ENCODE peak calls at places on chromosomes 4 and X, in nine cellular contexts. L, U, S, E, X, G, R, V and A are unnamed samples.

GRCh38 chr4:137106733-137107132 is 425.6 kb downstream of the PCDH18 start:
- DNase-seq in L (no peak), U (no peak), S (no peak), E (no peak), X (no peak), G (no peak), R (no peak), V (no peak), A (no peak)

GRCh38 chr4:177369372-177369771 is 59.7 kb downstream of the NEIL3 start:
- DNase-seq in L (peak), U (no peak), S (no peak), E (peak), X (no peak), G (no peak), R (no peak), V (peak), A (no peak)

GRCh38 chr4:120842046-120842445 is 80.5 kb downstream of the PRDM5 start:
- DNase-seq in L (peak), U (no peak), S (no peak), E (peak), X (no peak), G (peak), R (no peak), V (peak), A (no peak)

GRCh38 chrX:105313596-105313995 is 93.1 kb upstream of the TEX13A start:
- DNase-seq in L (no peak), U (no peak), S (no peak), E (no peak), X (no peak), G (no peak), R (no peak), V (no peak), A (no peak)

GRCh38 chr4:101232074-101232776 is 115.1 kb downstream of the PPP3CA start:
- DNase-seq in L (peak), U (peak), S (no peak), E (peak), X (peak), G (no peak), R (no peak), V (peak), A (peak)

GRCh38 chr4:7777871-7778523 is 161.7 kb downstream of the AFAP1 start:
- DNase-seq in L (no peak), U (no peak), S (no peak), E (peak), X (peak), G (no peak), R (no peak), V (no peak), A (no peak)

GRCh38 chr4:16757080-16757521 is 141.3 kb downstream of the LDB2 start:
- DNase-seq in L (peak), U (no peak), S (no peak), E (no peak), X (no peak), G (no peak), R (no peak), V (peak), A (no peak)

GRCh38 chr4:154082760-154083530 is 294.1 kb upstream of the SFRP2 start:
- DNase-seq in L (no peak), U (peak), S (no peak), E (no peak), X (no peak), G (no peak), R (no peak), V (peak), A (no peak)

GRCh38 chrX:125694171-125694570 is 374.5 kb downstream of the TEX13C start:
- DNase-seq in L (no peak), U (no peak), S (no peak), E (no peak), X (no peak), G (no peak), R (no peak), V (no peak), A (no peak)

GRCh38 chr4:5923306-5923830 is 30.5 kb upstream of the CRMP1 start:
- DNase-seq in L (no peak), U (no peak), S (no peak), E (no peak), X (no peak), G (no peak), R (no peak), V (no peak), A (no peak)

GRCh38 chr4:55372259-55372658 is 23.5 kb upstream of the TMEM165 start:
- DNase-seq in L (no peak), U (no peak), S (no peak), E (peak), X (no peak), G (no peak), R (no peak), V (peak), A (no peak)

GRCh38 chr4:140571620-140572019 is 2.9 kb upstream of the UCP1 start:
- DNase-seq in L (no peak), U (no peak), S (no peak), E (no peak), X (no peak), G (no peak), R (no peak), V (no peak), A (no peak)

GRCh38 chr4:183747931-183748664 is 89.0 kb downstream of the TRAPPC11 start:
- DNase-seq in L (no peak), U (no peak), S (no peak), E (no peak), X (no peak), G (no peak), R (peak), V (no peak), A (no peak)

GRCh38 chr4:179110356-179110755 is 1668.1 kb upstream of the AGA start:
- DNase-seq in L (peak), U (peak), S (no peak), E (peak), X (no peak), G (no peak), R (peak), V (peak), A (no peak)

GRCh38 chr4:4507923-4508322 is 33.9 kb downstream of the STX18 start:
- DNase-seq in L (no peak), U (no peak), S (no peak), E (peak), X (no peak), G (no peak), R (no peak), V (no peak), A (no peak)

GRCh38 chrX:56033495-56034180 is 198.5 kb upstream of the KLF8 start:
- DNase-seq in L (no peak), U (no peak), S (no peak), E (no peak), X (no peak), G (no peak), R (no peak), V (no peak), A (no peak)

GRCh38 chr4:1599491-1600210 is 84.5 kb downstream of the FAM53A start:
- DNase-seq in L (no peak), U (no peak), S (no peak), E (no peak), X (no peak), G (no peak), R (no peak), V (no peak), A (no peak)

GRCh38 chr4:115664285-115664684 is 550.9 kb upstream of the NDST4 start:
- DNase-seq in L (no peak), U (no peak), S (no peak), E (no peak), X (no peak), G (no peak), R (no peak), V (no peak), A (no peak)

GRCh38 chrX:18929775-18930174 is 54.1 kb downstream of the PHKA2 start:
- DNase-seq in L (no peak), U (no peak), S (no peak), E (no peak), X (no peak), G (no peak), R (no peak), V (no peak), A (no peak)

GRCh38 chr4:110641218-110641617 is 18.3 kb upstream of the PITX2 start:
- DNase-seq in L (no peak), U (no peak), S (no peak), E (no peak), X (no peak), G (no peak), R (no peak), V (no peak), A (no peak)

GRCh38 chr4:110640608-110641007 is 17.7 kb upstream of the PITX2 start:
- DNase-seq in L (no peak), U (no peak), S (no peak), E (no peak), X (no peak), G (no peak), R (no peak), V (no peak), A (no peak)

GRCh38 chr4:110643096-110643495 is 20.2 kb upstream of the PITX2 start:
- DNase-seq in L (no peak), U (no peak), S (no peak), E (no peak), X (no peak), G (no peak), R (no peak), V (no peak), A (no peak)

GRCh38 chr4:110639207-110640092 is 16.6 kb upstream of the PITX2 start:
- DNase-seq in L (no peak), U (no peak), S (no peak), E (no peak), X (no peak), G (no peak), R (no peak), V (no peak), A (no peak)

DNA sequence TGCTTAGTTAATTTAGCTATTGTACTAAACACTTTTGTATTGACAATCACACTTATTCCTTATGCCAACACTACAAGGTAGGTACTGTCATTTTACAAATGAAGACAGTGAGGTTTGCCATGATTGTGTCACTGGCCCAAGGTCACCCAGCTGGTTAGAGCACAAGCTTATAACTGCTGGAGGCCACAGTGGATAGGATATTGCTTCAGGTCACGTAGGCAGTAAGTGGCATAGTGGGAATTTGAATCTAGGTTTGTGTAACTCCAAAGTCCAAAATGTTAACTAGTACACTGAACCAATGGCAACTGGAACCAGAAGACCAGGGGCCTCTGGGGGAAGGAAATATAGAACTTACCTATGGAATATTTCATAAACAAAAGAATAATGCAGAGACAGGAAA is 21.1 kb upstream of the PITX2 start:
- DNase-seq in L (no peak), U (no peak), S (no peak), E (no peak), X (no peak), G (no peak), R (no peak), V (no peak), A (no peak)
- TF ChIP-seq CTCF in L (no peak), U (no peak), S (no peak), E (no peak), X (no peak), G (no peak), R (no peak), V (no peak), A (no peak)

DNA sequence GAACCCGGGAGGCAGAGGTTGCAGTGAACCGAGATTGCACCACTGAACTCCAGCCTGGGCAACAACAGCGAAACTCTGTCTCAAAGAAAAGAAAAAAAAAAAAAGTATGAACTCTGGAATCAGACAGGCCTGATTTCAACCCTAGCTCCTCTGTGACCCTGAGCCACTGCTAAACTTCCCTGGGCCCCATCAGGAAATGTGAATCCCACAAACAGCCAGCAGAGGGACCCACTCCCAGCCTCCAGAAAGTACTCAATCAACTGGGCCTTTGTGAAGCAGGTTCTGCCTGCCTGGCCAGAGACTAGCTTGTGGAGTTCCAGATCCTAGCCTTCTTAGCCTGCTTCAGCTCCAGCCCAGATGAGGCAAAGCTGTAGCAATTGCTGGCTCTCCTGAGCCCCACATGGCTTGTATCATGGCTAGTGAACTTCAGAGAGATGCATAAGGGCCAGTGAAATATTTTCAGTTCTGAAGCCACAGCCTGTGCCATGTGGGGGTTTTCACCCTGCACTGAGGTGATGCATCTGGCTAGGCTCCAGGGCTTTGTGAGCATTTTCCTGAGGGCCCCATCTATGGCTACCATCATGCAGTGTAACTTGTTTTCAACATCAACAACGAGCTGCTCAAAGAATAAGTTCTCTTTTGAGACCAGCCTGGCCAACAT is 7.2 kb upstream of the IDS start:
- DNase-seq in L (peak), U (peak), S (no peak), E (peak), X (peak), G (no peak), R (no peak), V (peak), A (no peak)
- TF ChIP-seq CTCF in L (peak), U (peak), S (peak), E (peak), X (peak), G (peak), R (peak), V (peak), A (peak)

DNA sequence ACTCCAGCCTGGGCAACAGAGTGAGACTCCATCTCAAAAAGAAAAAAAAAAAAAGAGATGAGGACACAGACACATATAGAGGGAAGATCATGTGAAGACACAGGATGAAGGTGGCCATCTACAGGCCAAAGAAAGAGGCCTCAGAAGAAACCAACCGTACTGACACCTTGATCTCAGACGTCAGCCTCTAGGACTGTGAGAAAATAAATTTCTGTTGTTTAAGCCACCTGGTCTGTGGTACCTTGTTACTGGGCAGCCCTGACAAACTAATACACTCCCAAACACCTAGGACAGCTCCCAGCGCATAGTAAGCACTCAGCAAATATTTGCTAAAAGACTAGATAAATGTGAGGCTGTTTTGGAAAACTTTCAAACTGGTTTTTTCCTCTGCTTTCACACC is 59.2 kb upstream of the SMIM10 start:
- DNase-seq in L (no peak), U (no peak), S (no peak), E (no peak), X (no peak), G (no peak), R (no peak), V (no peak), A (no peak)
- TF ChIP-seq CTCF in L (peak), U (no peak), S (no peak), E (no peak), X (no peak), G (no peak), R (peak), V (no peak), A (no peak)

GRCh38 chrX:69133561-69134542 is 31.4 kb downstream of the PJA1 start:
- DNase-seq in L (peak), U (peak), S (no peak), E (peak), X (no peak), G (peak), R (peak), V (peak), A (no peak)
- TF ChIP-seq CTCF in L (peak), U (peak), S (peak), E (peak), X (peak), G (peak), R (peak), V (peak), A (peak)

DNA sequence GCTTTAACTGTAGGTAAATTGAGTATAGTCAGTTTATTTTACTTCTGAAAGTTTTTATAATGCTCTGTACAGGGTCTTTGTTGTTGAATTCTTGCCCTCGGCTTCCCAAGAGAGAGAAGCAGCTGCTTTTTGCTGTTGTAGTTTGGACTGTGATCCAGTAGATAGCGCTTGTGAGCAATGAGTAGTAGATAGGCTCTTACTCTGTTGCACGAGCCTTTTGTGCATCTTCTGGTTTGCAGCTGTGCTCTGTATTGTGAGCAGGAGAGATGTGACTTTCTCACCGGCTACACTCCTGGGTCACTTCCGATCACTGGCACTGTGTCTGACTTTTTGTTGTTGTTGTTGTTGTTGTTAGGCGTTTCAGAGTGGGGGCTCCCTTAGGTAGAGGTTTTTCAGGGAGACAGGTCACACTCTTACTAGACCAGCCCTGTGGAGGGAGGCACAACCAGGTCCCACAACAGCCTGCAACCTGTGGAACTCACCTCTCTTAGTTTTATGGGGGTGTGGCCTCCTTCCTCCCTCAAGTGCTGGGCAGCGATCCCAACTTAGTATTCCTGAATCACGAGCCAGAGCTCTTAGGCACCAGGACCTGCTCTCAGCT is 822.1 kb upstream of the GALNTL6 start:
- DNase-seq in L (no peak), U (peak), S (no peak), E (no peak), X (no peak), G (no peak), R (peak), V (peak), A (no peak)
- TF ChIP-seq CTCF in L (no peak), U (peak), S (no peak), E (peak), X (peak), G (no peak), R (peak), V (peak), A (no peak)

DNA sequence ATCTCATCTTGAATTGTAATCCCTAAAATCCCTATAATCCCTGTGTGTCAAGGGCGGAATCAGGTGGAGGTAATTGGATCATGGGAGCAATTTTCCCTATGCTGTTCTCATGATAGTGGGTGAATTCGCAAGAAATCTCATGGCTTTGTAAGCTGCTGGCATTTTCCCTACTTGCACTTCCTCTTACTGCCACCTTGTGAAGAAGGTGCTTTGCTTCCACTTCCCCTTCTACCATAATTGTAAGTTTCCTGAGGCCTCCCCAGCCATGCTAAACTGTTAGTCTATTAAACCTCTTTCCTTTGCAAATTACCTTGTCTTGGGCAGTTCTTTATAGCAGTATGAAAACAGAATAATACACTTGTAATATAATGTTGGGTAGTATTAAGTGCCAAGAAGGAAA is 1087.4 kb upstream of the SLIT2 start:
- DNase-seq in L (no peak), U (no peak), S (no peak), E (no peak), X (no peak), G (no peak), R (no peak), V (no peak), A (no peak)
- TF ChIP-seq CTCF in L (no peak), U (no peak), S (no peak), E (no peak), X (no peak), G (no peak), R (peak), V (no peak), A (no peak)

DNA sequence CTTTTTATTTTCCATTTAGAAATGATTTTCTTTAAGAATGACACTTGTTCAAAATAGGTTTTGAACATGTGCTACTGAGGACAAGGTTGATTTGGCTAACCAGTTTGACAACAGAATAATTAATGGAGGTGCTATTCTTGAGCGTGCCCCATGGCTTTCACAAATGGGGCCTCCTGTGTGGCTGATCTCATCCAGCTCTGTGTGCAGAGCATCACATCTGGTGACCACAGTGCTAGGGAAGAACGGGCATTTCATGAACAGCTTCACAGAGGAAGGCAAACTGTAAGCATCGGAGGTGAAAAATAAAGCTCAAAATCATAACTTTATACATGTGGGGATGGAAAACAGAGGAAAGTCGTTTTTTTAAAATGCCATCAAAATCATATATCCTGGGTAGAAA is 148.6 kb downstream of the SOWAHB start:
- DNase-seq in L (no peak), U (no peak), S (no peak), E (no peak), X (no peak), G (no peak), R (no peak), V (no peak), A (no peak)
- TF ChIP-seq CTCF in L (no peak), U (no peak), S (no peak), E (no peak), X (no peak), G (no peak), R (no peak), V (no peak), A (no peak)